ENCODE peak calls at places on chromosomes 3 and 15, in five cellular contexts. R, L, A, E and X are unnamed samples.

GRCh38 chr3:116140100-116140689 is 305.1 kb downstream of the LSAMP start:
- DNase-seq in E (no peak), L (no peak), A (no peak), R (no peak), X (no peak)

GRCh38 chr3:65767551-65767950 is 271.2 kb downstream of the MAGI1 start:
- DNase-seq in A (no peak), L (no peak), R (no peak), E (no peak), X (no peak)

GRCh38 chr3:134378384-134378783 is 4.1 kb upstream of the AMOTL2 start:
- DNase-seq in L (no peak), E (no peak), R (peak), A (peak), X (no peak)

GRCh38 chr15:97960364-97961066 is at the start of gene ARRDC4:
- DNase-seq in R (peak), L (peak), E (peak), A (peak), X (peak)

GRCh38 chr15:40142428-40142827 is 18.4 kb upstream of the BUB1B start:
- DNase-seq in L (no peak), R (no peak), E (no peak), A (no peak), X (no peak)

GRCh38 chr3:37287776-37288175 is 113.4 kb upstream of the LRRFIP2 start:
- DNase-seq in R (no peak), E (no peak), L (no peak), A (no peak), X (no peak)

GRCh38 chr3:186099178-186099577 is 9.7 kb downstream of the ETV5 start:
- DNase-seq in R (peak), E (peak), L (no peak), A (peak), X (no peak)

GRCh38 chr15:33007295-33007855 is 187.1 kb downstream of the FMN1 start:
- DNase-seq in E (no peak), L (no peak), A (no peak), R (no peak), X (no peak)

GRCh38 chr3:194422188-194422587 is 23.1 kb upstream of the GP5 start:
- DNase-seq in R (no peak), E (no peak), L (peak), A (no peak), X (peak)

GRCh38 chr15:39118510-39118909 is 462.4 kb upstream of the THBS1 start:
- DNase-seq in R (no peak), A (no peak), E (no peak), L (peak), X (peak)

GRCh38 chr3:85726241-85726640 is 767.5 kb downstream of the CADM2 start:
- DNase-seq in L (no peak), A (no peak), R (no peak), E (no peak), X (no peak)

GRCh38 chr3:124059580-124059979 is 67.7 kb upstream of the ROPN1 start:
- DNase-seq in L (peak), R (no peak), E (no peak), A (no peak), X (peak)

GRCh38 chr3:129312671-129313414 is 34.2 kb downstream of the HMCES start:
- DNase-seq in R (no peak), L (no peak), A (no peak), E (no peak), X (no peak)

GRCh38 chr3:5227812-5228211 is 40.3 kb downstream of the EDEM1 start:
- DNase-seq in E (no peak), A (no peak), L (no peak), R (no peak), X (no peak)

GRCh38 chr3:33942483-33943150 is 144.2 kb downstream of the PDCD6IP start:
- DNase-seq in E (no peak), R (no peak), A (no peak), L (no peak), X (no peak)

GRCh38 chr3:71070497-71071465 is 512.7 kb downstream of the FOXP1 start:
- DNase-seq in R (no peak), E (no peak), L (no peak), A (no peak), X (no peak)

GRCh38 chr15:59294574-59294960 is 78.1 kb downstream of the MYO1E start:
- DNase-seq in R (no peak), A (no peak), E (peak), L (no peak), X (no peak)

GRCh38 chr3:78101363-78101762 is 1061.5 kb downstream of the ROBO2 start:
- DNase-seq in L (peak), R (no peak), E (no peak), A (no peak), X (peak)

GRCh38 chr15:66703540-66703941 is 1.5 kb downstream of the SMAD6 start:
- DNase-seq in A (peak), E (peak), L (no peak), R (peak), X (no peak)

GRCh38 chr3:126464093-126464492 is 11.6 kb downstream of the ZXDC start:
- DNase-seq in E (no peak), R (no peak), A (no peak), L (no peak), X (no peak)

GRCh38 chr3:59607628-59608027 is 557.8 kb upstream of the CFAP20DC start:
- DNase-seq in L (no peak), E (no peak), A (no peak), R (no peak), X (no peak)

GRCh38 chr3:189169728-189170127 is 2.0 kb upstream of the TPRG1 start:
- DNase-seq in E (no peak), L (no peak), A (no peak), R (peak), X (no peak)

GRCh38 chr15:101501703-101502373 is 12.3 kb upstream of the PCSK6 start:
- DNase-seq in L (no peak), A (no peak), R (peak), E (no peak), X (no peak)

GRCh38 chr3:140629351-140630137 is 48.3 kb upstream of the TRIM42 start:
- DNase-seq in R (no peak), L (peak), E (peak), A (no peak), X (peak)

GRCh38 chr15:99341786-99342185 is 90.5 kb downstream of the LRRC28 start:
- DNase-seq in L (no peak), R (no peak), E (no peak), A (no peak), X (no peak)

GRCh38 chr3:149971403-149972075 is 844 bp upstream of the PFN2 start:
- DNase-seq in A (no peak), R (no peak), L (no peak), E (peak), X (no peak)

GRCh38 chr3:182530316-182530715 is 263.0 kb upstream of the ATP11B start:
- DNase-seq in L (no peak), E (no peak), A (no peak), R (no peak), X (no peak)

GRCh38 chr15:89492934-89493631 is 3.3 kb downstream of the RHCG start:
- DNase-seq in R (no peak), E (no peak), A (no peak), L (no peak), X (no peak)

DNA sequence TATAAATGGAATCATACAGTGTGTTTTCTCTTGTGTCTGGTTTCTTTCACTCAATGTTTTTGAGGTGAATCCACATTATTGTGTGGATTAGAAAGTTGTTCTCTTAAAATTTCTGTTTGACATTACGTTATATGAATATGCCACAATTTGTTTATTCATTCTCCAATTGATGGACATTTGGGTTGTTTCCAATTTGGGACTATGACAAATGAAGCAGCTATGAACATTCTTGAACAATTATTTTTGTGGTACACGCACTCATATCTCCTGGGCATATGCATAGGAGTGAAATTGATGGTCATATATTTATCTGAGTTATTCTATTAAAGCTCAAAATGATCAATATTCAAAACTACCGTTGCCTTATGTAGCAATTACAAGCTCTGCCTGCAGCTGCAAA is 5.3 kb upstream of the THRB start:
- DNase-seq in E (no peak), R (no peak), L (no peak), A (no peak), X (no peak)
- TF ChIP-seq CTCF in E (no peak), R (no peak), L (no peak), A (no peak), X (no peak)

GRCh38 chr3:112633757-112634156 is 7.2 kb downstream of the CCDC80 start:
- DNase-seq in L (no peak), A (no peak), E (no peak), R (no peak), X (no peak)
- H3K4me3 ChIP-seq in L (no peak), A (peak), E (no peak), R (peak), X (peak)

DNA sequence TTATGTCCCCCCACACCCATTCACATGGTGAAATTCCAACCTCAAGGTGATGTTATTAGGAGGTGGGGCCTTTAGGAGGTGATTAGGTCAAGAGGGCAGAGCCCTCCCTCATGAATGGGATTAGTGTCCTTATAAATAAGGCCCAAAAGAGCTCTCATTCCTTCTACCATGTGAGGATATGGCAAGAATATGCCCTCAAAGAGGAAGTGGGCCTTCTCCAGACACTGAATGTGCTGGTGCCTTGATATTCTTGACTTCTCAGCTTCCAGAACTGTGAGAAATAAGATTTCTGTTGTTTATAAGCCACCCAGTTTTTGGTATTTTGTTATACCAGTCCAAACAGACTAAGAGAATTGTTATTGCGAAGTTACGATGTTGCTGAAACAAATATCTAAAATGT is 94.4 kb downstream of the ANKRD28 start:
- DNase-seq in R (no peak), A (no peak), L (no peak), E (no peak), X (no peak)
- TF ChIP-seq CTCF in R (no peak), A (no peak), L (no peak), E (no peak), X (no peak)

GRCh38 chr3:56815571-56815970 is 13.8 kb upstream of the ARHGEF3 start:
- DNase-seq in E (no peak), A (no peak), L (no peak), R (no peak), X (no peak)

GRCh38 chr3:56811545-56812202 is 9.9 kb upstream of the ARHGEF3 start:
- DNase-seq in L (no peak), E (no peak), R (peak), A (no peak), X (no peak)

GRCh38 chr3:56812749-56813655 is 11.3 kb upstream of the ARHGEF3 start:
- DNase-seq in A (no peak), L (no peak), R (no peak), E (peak), X (no peak)

GRCh38 chr3:56813656-56813965 is 11.9 kb upstream of the ARHGEF3 start:
- DNase-seq in E (no peak), R (no peak), A (no peak), L (no peak), X (no peak)

GRCh38 chr3:56810912-56811544 is 9.3 kb upstream of the ARHGEF3 start:
- DNase-seq in L (no peak), R (no peak), A (no peak), E (peak), X (no peak)
- H3K4me3 ChIP-seq in L (no peak), R (no peak), A (no peak), E (peak), X (no peak)

GRCh38 chr3:32336123-32336518 is 55.5 kb upstream of the CMTM7 start:
- DNase-seq in A (no peak), E (no peak), L (no peak), R (no peak), X (no peak)

GRCh38 chr3:32337501-32337900 is 54.2 kb upstream of the CMTM7 start:
- DNase-seq in R (no peak), E (no peak), L (no peak), A (no peak), X (no peak)

GRCh38 chr3:32340039-32340438 is 51.6 kb upstream of the CMTM7 start:
- DNase-seq in R (peak), E (no peak), A (no peak), L (no peak), X (no peak)

GRCh38 chr3:32335365-32336122 is 56.1 kb upstream of the CMTM7 start:
- DNase-seq in E (no peak), R (no peak), L (no peak), A (no peak), X (no peak)

GRCh38 chr3:32340639-32341365 is 50.9 kb upstream of the CMTM7 start:
- DNase-seq in L (no peak), R (no peak), E (no peak), A (no peak), X (no peak)
- TF ChIP-seq CTCF in L (peak), R (peak), E (no peak), A (no peak), X (no peak)

DNA sequence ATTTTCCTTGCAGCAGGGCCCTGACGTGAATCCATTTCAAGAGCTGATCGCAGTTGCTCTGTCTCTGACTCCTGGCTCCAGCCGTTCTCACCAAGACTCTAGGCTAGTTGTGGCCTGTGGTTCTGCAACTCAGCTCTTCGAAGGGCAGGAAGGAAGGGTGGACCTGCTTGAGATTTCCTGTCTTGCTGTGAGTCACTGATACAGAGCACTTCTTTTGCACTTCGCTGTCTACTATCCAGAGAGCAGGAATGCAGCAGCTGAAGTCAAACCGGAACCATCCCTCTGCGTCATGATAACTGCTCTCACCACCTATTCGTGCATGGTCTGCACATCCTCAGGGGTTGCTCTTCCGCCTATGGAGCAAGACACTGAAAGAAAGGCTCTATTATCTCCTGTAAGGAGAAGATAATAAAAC is 59.7 kb downstream of the RAP2B start:
- DNase-seq in A (peak), R (peak), L (peak), E (peak), X (peak)
- H3K4me3 ChIP-seq in A (peak), R (no peak), L (no peak), E (no peak), X (peak)

GRCh38 chr15:57377478-57377847 is 1.2 kb downstream of the CGNL1 start:
- DNase-seq in E (no peak), L (no peak), A (no peak), R (no peak), X (no peak)
- TF ChIP-seq CTCF in E (no peak), L (no peak), A (no peak), R (no peak), X (no peak)

GRCh38 chr3:12288466-12289129 is at the start of gene PPARG:
- DNase-seq in E (peak), R (peak), A (peak), L (no peak), X (no peak)
- H3K4me3 ChIP-seq in E (peak), R (peak), A (peak), L (peak), X (peak)

GRCh38 chr15:92435145-92435544 is 41.5 kb downstream of the ST8SIA2 start:
- DNase-seq in A (no peak), E (no peak), R (no peak), L (no peak), X (no peak)
- TF ChIP-seq CTCF in A (no peak), E (no peak), R (no peak), L (no peak), X (no peak)